ENCODE peak calls at places on chromosomes 2 and 18, in five cellular contexts. H is CD4-positive, CD25-positive, alpha-beta regulatory T cell; B is left ventricle myocardium inferior; K is stomach; U is heart left ventricle. P is an unnamed sample. For H3K9me3 and H3K36me3, the result is how much of the 10 kb centered on the place peaks cover.

GRCh38 chr2:191051825-191052778 is 38.1 kb upstream of the STAT1 start:
- DNase-seq in K (no peak), H (no peak), U (no peak), B (no peak), P (no peak)

GRCh38 chr18:61471832-61472406 is 138.7 kb downstream of the CDH20 start:
- DNase-seq in K (no peak), U (no peak), H (no peak), B (no peak), P (no peak)

GRCh38 chr2:147763861-147764260 is 81.0 kb upstream of the ACVR2A start:
- DNase-seq in B (no peak), H (no peak), U (no peak), K (no peak), P (no peak)

GRCh38 chr2:182893666-182894065 is 27.2 kb upstream of the FRZB start:
- DNase-seq in K (no peak), U (no peak), H (no peak), B (no peak), P (no peak)

GRCh38 chr2:162368494-162368893 is 24.6 kb downstream of the GCA start:
- DNase-seq in U (no peak), K (no peak), B (no peak), H (no peak), P (no peak)

GRCh38 chr2:224689539-224689938 is 26.6 kb downstream of the CCDC195 start:
- DNase-seq in B (no peak), H (no peak), K (no peak), U (no peak), P (no peak)

GRCh38 chr2:128433911-128434550 is 115.4 kb upstream of the HS6ST1 start:
- DNase-seq in U (no peak), H (no peak), K (no peak), B (no peak), P (no peak)

GRCh38 chr2:58920001-58920400 is 678.9 kb upstream of the FANCL start:
- DNase-seq in U (no peak), K (no peak), H (no peak), B (no peak), P (no peak)

GRCh38 chr2:165079432-165079831 is 124.1 kb upstream of the SLC38A11 start:
- DNase-seq in K (no peak), U (no peak), H (no peak), B (no peak), P (no peak)

GRCh38 chr2:10900216-10901109 is 11.3 kb upstream of the KCNF1 start:
- DNase-seq in U (no peak), B (no peak), H (no peak), K (peak), P (no peak)

GRCh38 chr2:99977947-99978346 is 164.4 kb downstream of the AFF3 start:
- DNase-seq in H (no peak), B (no peak), U (no peak), K (no peak), P (no peak)

GRCh38 chr2:149819356-149819957 is 231.9 kb upstream of the MMADHC start:
- DNase-seq in K (no peak), B (no peak), H (no peak), U (no peak), P (no peak)

GRCh38 chr2:55430536-55430935 is 10.9 kb upstream of the CCDC88A start:
- DNase-seq in K (no peak), U (no peak), B (no peak), H (no peak), P (no peak)

GRCh38 chr2:141992695-141993094 is 138.1 kb downstream of the LRP1B start:
- DNase-seq in K (no peak), H (no peak), U (no peak), B (no peak), P (no peak)

GRCh38 chr2:220962556-220962955 is 609.5 kb downstream of the EPHA4 start:
- DNase-seq in H (no peak), B (no peak), K (no peak), U (no peak), P (no peak)

GRCh38 chr18:27996792-27997191 is 180.1 kb downstream of the CDH2 start:
- DNase-seq in K (no peak), B (no peak), H (no peak), U (no peak), P (no peak)

DNA sequence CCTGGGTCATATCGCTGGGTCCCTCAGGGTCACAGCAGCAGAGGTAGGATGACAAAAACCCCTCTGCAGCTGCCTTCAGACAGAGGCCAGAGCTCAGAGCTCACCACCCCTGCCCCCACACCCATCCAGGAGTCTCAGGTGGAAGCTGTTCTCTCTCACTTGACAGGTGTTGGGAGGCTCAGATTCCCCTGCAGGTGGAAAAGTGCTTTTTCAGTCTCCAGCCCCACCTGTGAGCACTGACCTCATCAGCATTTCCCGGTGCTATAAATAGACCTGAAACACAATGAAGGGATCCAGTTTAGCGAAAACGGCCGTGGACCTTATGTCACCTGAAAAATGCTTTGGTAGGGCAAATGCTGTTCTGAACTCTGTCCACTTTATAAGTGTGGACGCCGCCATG is 254.9 kb downstream of the NDUFA10 start:
- DNase-seq in B (no peak), H (no peak), K (no peak), U (no peak), P (no peak)
- H3K9me3 ChIP-seq in B (under half), H (under half), K (under half), U (under half), P (under half)

GRCh38 chr2:95391641-95392310 is 10.7 kb upstream of the FAHD2A start:
- DNase-seq in H (no peak), K (peak), B (no peak), U (no peak), P (peak)
- H3K27ac ChIP-seq in H (no peak), K (peak), B (no peak), U (no peak), P (no peak)

DNA sequence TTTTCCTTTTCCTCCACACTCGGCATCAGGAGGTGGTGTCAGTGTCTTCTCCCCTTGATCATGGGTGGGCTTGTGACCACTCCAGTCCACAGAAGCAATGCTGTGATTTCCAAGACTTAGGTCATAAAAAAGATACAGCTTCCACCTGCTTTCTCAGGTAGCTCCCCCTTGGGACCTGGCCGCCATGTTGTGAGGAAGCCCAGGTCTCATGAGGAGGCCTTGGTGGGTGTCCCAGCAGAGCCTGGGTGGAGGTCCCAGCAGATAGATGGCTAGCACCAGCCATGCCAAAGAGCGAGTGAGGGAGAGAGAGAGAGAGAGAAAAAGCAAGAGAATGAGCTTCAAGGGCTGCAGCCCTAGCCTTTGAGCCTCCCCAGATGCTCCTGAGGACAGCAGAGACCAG is 16.0 kb downstream of the SLC66A2 start:
- DNase-seq in H (no peak), B (no peak), K (no peak), U (peak), P (peak)
- H3K36me3 ChIP-seq in H (half or more), B (half or more), K (half or more), U (under half), P (under half)

DNA sequence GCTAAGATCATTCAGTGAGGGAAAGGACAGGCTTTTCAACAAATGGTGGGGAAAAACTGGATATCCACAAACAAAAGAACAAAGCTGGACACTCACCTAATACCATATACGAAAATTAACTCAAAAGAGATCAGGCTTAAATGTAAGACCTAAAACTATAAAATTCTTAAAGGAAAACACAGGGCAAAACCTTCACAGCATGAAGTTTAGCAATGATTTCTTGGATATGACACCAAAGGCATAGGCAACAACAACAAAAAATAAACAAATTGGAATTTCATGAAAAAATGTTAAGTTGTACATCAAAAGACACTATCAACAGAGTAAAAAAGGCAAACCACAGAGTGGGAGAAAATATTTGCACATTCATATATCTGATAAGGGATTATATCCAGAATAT is 28.3 kb downstream of the PIAS2 start:
- DNase-seq in U (no peak), B (no peak), H (no peak), K (no peak), P (no peak)
- H3K9me3 ChIP-seq in U (under half), B (under half), H (under half), K (under half), P (under half)

DNA sequence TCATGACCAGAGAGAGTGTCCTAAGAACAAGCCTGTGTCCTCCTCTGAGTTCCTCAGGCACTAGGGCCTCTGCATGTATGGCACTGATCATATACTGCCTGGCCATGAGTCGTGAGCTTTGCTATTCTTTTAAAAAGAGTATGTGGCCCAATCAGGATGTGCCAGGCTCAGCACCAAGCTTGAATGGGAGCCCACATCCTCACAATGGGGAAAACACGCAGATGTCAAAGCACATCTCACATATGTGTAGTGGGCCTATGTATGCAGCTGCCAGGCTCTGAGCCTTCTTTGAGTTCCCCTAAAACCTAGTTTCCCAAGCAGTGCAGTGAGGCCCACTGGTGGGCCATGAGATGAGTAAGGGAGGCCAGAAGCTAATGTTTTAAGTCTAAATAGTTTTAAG is 69.9 kb upstream of the SLC1A4 start:
- DNase-seq in H (no peak), K (no peak), B (no peak), U (no peak), P (no peak)
- H3K27ac ChIP-seq in H (no peak), K (no peak), B (no peak), U (no peak), P (no peak)

DNA sequence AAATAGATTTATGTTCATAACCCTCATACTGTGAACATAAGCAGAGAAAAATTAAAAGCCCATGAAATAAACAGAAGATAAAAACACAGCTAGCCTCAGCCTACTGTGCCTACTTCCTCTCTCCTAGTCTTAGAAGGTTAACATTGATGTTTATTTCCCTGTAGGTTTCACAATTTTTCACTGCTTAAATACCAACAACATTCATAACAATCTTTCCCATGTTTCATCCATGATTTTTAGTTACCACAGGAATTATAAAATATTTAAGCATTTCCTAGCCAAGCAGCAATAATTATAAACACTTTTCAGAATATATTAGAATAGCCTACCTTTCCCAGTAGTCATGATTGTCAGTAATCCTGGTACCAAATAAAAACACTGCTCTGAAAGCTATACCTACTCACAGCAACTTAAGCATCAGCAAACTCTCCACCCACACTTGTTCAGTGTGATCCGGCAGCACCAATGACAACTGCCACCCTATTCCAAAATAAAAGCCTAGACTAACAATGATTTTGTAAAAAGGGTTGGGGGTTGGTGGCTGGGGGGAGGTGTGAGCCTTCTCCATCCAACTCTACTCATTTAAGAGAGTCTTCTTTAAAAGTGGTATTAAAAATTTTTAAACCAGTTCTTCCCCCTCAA is 40.6 kb upstream of the RNU4ATAC start:
- DNase-seq in H (no peak), U (no peak), K (no peak), B (no peak), P (no peak)
- H3K36me3 ChIP-seq in H (under half), U (under half), K (under half), B (under half), P (under half)

GRCh38 chr2:9852881-9853280 is 9.6 kb downstream of the TAF1B start:
- DNase-seq in H (no peak), B (no peak), K (no peak), U (no peak), P (no peak)

GRCh38 chr2:9857814-9858729 is 14.8 kb downstream of the TAF1B start:
- DNase-seq in B (no peak), U (no peak), H (no peak), K (no peak), P (no peak)

DNA sequence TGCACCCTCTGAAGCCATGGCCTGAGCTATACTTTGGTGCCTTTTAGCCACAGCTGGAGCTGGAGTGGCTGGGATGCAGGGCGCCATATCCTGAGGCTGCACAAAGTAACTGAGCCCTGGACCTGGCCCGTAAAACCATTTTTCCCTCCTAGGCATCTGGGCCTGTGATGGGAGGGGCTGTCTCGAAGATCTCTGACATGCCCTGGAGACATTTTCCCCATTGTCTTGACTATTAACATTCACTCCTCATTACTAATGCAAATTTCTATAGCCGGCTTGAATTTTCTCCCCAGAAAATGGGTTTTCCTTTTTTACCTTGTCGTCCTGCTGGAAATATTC is 15.4 kb downstream of the TAF1B start:
- DNase-seq in H (no peak), B (no peak), K (no peak), U (no peak), P (no peak)
- H3K9me3 ChIP-seq in H (under half), B (under half), K (under half), U (under half), P (under half)

DNA sequence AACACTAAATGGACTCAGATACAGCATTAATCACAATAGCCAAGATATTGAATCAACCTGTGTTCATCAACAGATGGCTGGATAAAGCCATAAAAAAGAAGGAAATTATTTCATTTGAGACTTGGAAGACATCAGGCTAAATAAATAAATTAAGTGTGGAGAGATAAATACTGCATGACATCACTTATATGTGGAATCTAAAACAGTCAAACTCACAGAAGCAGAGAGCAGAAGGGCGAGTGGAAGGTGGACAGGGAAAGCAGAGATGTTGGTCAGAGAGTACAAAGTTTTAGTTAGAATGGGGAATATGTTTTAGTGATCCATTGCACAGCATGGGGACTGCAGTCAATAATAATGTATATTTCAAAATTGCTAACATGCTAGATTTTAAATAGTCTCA is 207.2 kb downstream of the VAPA start:
- DNase-seq in K (no peak), H (no peak), U (no peak), B (no peak), P (no peak)
- H3K27ac ChIP-seq in K (no peak), H (no peak), U (no peak), B (no peak), P (no peak)

DNA sequence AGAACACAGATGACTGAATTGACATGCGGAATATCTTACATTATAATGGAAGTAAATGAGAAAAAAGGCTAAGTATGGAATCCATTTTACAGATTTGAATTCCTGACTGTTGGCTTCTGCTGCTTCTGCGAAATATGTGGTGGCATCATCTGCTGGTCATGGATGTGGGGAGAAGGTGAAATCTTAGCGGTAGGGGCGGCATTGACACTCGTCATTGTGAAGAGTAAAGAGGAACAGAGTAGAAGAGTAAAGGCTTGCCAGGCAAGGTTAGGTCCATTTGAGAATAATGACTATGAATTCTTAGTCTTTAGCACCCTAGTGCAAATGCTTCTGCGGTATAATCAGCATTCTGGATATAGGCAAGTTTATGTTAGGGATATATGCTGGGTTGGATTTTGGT is 32.4 kb downstream of the ACTR3 start:
- DNase-seq in K (no peak), U (no peak), B (no peak), H (no peak), P (no peak)
- H3K36me3 ChIP-seq in K (half or more), U (half or more), B (half or more), H (half or more), P (under half)

GRCh38 chr2:168538133-168538532 is 82.1 kb downstream of the CERS6 start:
- DNase-seq in H (no peak), B (no peak), U (no peak), K (no peak), P (no peak)
- H3K9me3 ChIP-seq in H (under half), B (under half), U (under half), K (under half), P (under half)

P was measured in body of pancreas.